ENCODE peak calls at places on chromosomes 12 and 14, in nine cellular contexts. V, P, R, X, Y, G, S, H and A are unnamed samples.

GRCh38 chr12:49244161-49244560 is 20.7 kb upstream of the TUBA1C start:
- DNase-seq in H (no peak), V (no peak), X (no peak), G (no peak), Y (no peak), P (peak; percentile 49), S (no peak), R (no peak), A (no peak)

GRCh38 chr12:128969480-128970055 is 116.3 kb downstream of the GLT1D1 start:
- DNase-seq in X (peak; percentile 77), S (no peak), G (peak; percentile 60), V (peak; percentile 42), R (no peak), Y (no peak), P (no peak), H (no peak), A (no peak)

GRCh38 chr14:33679025-33679424 is 271.8 kb downstream of the EGLN3 start:
- DNase-seq in S (no peak), H (no peak), P (no peak), V (no peak), R (no peak), G (no peak), Y (no peak), X (no peak), A (no peak)

GRCh38 chr12:5654019-5654418 is 222.1 kb downstream of the NTF3 start:
- DNase-seq in G (no peak), X (no peak), P (no peak), H (no peak), S (no peak), V (peak; percentile 79), Y (no peak), R (no peak), A (no peak)

GRCh38 chr12:116687888-116688287 is 50.0 kb downstream of the SPRING1 start:
- DNase-seq in S (no peak), V (no peak), X (no peak), G (peak; percentile 74), R (no peak), H (no peak), P (peak; percentile 21), Y (no peak), A (no peak)

GRCh38 chr12:50661300-50662120 is 102.4 kb upstream of the ATF1 start:
- DNase-seq in R (no peak), H (no peak), P (no peak), Y (no peak), S (no peak), V (no peak), X (no peak), G (no peak), A (no peak)

GRCh38 chr12:12473223-12473622 is 89.4 kb downstream of the DUSP16 start:
- DNase-seq in Y (no peak), G (no peak), R (no peak), P (no peak), X (no peak), S (no peak), V (no peak), H (no peak), A (no peak)

GRCh38 chr12:64665506-64665905 is 55.2 kb downstream of the RASSF3 start:
- DNase-seq in S (peak; percentile 32), Y (peak; percentile 71), X (no peak), R (peak; percentile 60), P (peak; percentile 29), H (no peak), V (no peak), G (no peak), A (no peak)

GRCh38 chr14:67725171-67725570 is 23.5 kb downstream of the RDH12 start:
- DNase-seq in G (no peak), P (no peak), H (peak; percentile 31), V (no peak), R (no peak), Y (no peak), S (no peak), X (no peak), A (no peak)

GRCh38 chr12:94305293-94305957 is 154.2 kb downstream of the CEP83 start:
- DNase-seq in S (no peak), Y (no peak), V (no peak), R (peak; percentile 91), H (no peak), X (no peak), P (no peak), G (no peak), A (no peak)

DNA sequence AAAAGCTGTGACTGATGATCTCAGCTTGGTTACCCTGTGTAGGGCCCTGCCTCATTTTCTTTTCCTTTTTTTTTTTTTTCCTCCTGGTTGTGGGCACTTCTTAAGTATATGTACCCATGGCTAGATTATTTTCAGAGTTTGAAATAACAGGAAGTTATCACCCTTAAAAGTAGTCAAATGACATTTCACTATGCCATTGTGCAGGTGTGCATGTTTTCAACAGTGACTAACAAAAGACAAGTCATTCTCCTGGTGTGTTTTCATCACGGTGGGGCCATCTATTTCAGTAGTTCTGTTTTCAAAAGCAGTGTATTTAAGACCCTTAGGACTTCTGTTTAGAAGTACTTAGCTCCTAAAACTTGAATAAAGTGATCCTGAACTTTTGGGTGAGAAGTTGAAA is 15.0 kb downstream of the GABARAPL1 start:
- DNase-seq in S (no peak), V (no peak), P (no peak), X (no peak), R (no peak), H (no peak), Y (no peak), G (no peak), A (no peak)
- H3K4me3 ChIP-seq in S (no peak overlapping the region), V (no peak overlapping the region), P (no peak overlapping the region), X (no peak overlapping the region), R (no peak overlapping the region), H (no peak overlapping the region), Y (no peak overlapping the region), G (no peak overlapping the region), A (no peak overlapping the region)

DNA sequence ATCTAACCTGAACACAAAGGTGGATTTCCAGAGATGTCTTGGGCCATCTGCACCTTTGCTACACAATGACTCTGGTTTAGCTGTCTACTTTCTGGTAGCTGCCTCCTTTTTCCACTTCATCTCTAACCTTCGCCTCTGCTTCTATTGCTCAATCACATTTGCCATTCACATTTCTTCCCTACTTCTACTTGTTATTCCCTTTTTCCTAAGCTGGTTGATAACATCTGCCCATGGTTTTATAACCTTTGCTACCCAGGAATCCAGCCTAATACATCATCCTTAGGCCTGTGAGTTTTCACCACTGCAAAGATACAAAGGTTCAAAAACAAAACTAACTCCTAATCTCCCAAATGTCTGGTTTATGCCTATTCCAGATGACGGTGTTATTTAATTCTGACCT is 13.2 kb downstream of the SPPL3 start:
- DNase-seq in H (no peak), R (peak; percentile 77), X (no peak), V (no peak), P (no peak), Y (no peak), G (no peak), S (no peak), A (no peak)
- H3K4me3 ChIP-seq in H (no peak overlapping the region), R (no peak overlapping the region), X (no peak overlapping the region), V (no peak overlapping the region), P (no peak overlapping the region), Y (no peak overlapping the region), G (no peak overlapping the region), S (no peak overlapping the region), A (no peak overlapping the region)

DNA sequence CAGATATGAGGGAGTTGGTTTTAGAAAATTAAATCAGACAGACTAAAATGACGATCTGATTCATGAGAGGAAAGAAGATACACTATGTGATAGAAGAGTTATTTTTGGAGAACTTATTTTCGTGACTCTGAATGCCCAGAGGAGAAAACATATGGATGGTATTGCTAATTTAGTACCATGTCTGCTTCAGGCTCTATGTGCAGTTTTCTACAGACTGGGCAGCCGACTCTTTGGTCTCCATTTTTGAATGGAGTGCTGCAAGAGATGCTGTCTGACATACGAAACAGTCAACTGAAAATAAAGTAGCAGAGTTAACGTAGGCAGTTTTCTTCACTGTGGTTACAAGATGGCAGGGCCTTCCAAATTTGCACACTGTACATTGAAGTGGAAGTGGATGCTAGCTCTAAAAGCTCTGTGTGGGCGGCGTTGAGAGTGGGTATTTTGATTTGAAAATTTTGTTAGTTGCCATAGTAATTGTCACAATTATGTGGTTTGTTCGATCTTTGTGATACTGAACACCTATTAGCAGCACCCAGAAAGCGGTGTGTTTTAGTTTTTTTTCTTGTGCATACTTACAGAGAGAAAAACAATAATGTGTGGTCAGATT is 154.8 kb upstream of the ATP2B1 start:
- DNase-seq in H (no peak), G (no peak), S (no peak), V (no peak), Y (peak; percentile 85), P (no peak), R (no peak), X (no peak), A (no peak)
- H3K4me3 ChIP-seq in H (no peak overlapping the region), G (no peak overlapping the region), S (no peak overlapping the region), V (no peak overlapping the region), Y (peak overlapping the region; percentile 38), P (no peak overlapping the region), R (no peak overlapping the region), X (no peak overlapping the region), A (no peak overlapping the region)

GRCh38 chr12:31370645-31371620 is 45.0 kb upstream of the SINHCAF start:
- DNase-seq in X (no peak), R (peak; percentile 7), S (no peak), Y (no peak), H (no peak), G (no peak), P (peak; percentile 31), V (peak; percentile 96), A (no peak)
- H3K4me3 ChIP-seq in X (no peak overlapping the region), R (no peak overlapping the region), S (no peak overlapping the region), Y (no peak overlapping the region), H (no peak overlapping the region), G (no peak overlapping the region), P (no peak overlapping the region), V (no peak overlapping the region), A (no peak overlapping the region)